ENCODE peak calls at places on chromosome X, in eight cellular contexts. D is right atrium auricular region, W is choroid plexus epithelial cell, L is colonic mucosa, K is right lobe of liver, T is IMR-90, Q is psoas muscle, I is thyroid gland. G is an unnamed sample.

GRCh38 chrX:103440621-103441020 is 64.3 kb downstream of the BEX3 start:
- DNase-seq in T (no peak), W (peak; percentile 44), L (no peak), K (no peak), Q (no peak), D (no peak), I (no peak), G (no peak)

GRCh38 chrX:108020631-108021030 is 24.2 kb upstream of the VSIG1 start:
- DNase-seq in I (no peak), D (no peak), T (peak; percentile 28), L (no peak), K (no peak), Q (no peak), W (peak; percentile 43), G (peak; percentile 31)

GRCh38 chrX:12360991-12361598 is 222.8 kb downstream of the FRMPD4 start:
- DNase-seq in Q (no peak), K (no peak), T (peak; percentile 49), L (no peak), W (no peak), I (no peak), D (no peak), G (peak; percentile 6)

GRCh38 chrX:150200820-150201287 is 162.3 kb upstream of the MAMLD1 start:
- DNase-seq in D (peak; percentile 84), K (no peak), L (no peak), Q (peak; percentile 75), T (peak; percentile 98), I (peak; percentile 8), W (peak; percentile 97), G (peak; percentile 98)

GRCh38 chrX:108439434-108439883 is at the start of gene COL4A5:
- DNase-seq in D (no peak), W (peak; percentile 93), K (no peak), I (peak; percentile 64), L (no peak), T (peak; percentile 80), Q (peak; percentile 61), G (peak; percentile 91)

GRCh38 chrX:10395179-10395578 is 225.2 kb downstream of the MID1 start:
- DNase-seq in D (no peak), Q (no peak), I (no peak), T (no peak), K (no peak), W (no peak), L (no peak), G (no peak)

GRCh38 chrX:46463682-46464081 is 81.5 kb downstream of the ZNF674 start:
- DNase-seq in K (no peak), D (no peak), W (no peak), Q (no peak), T (no peak), L (no peak), I (no peak), G (no peak)

GRCh38 chrX:18075603-18076002 is 145.1 kb downstream of the BEND2 start:
- DNase-seq in D (no peak), T (no peak), L (no peak), Q (no peak), K (no peak), I (no peak), W (no peak), G (no peak)

GRCh38 chrX:123324628-123325027 is 140.6 kb downstream of the GRIA3 start:
- DNase-seq in K (no peak), W (no peak), T (no peak), Q (no peak), I (no peak), L (no peak), D (no peak), G (peak; percentile 10)

GRCh38 chrX:66408507-66408906 is 230.4 kb downstream of the EDA2R start:
- DNase-seq in Q (no peak), D (no peak), T (no peak), I (no peak), K (no peak), L (no peak), W (no peak), G (no peak)

GRCh38 chrX:155956649-155957048 is 40.8 kb upstream of the IL9R start:
- DNase-seq in I (peak; percentile 28), W (peak; percentile 2), D (no peak), K (peak; percentile 57), T (no peak), L (no peak), Q (no peak), G (no peak)

GRCh38 chrX:19686876-19687275 is 171.6 kb upstream of the MAP3K15 start:
- DNase-seq in I (no peak), L (no peak), W (no peak), K (no peak), Q (no peak), D (no peak), T (no peak), G (no peak)

GRCh38 chrX:136170109-136170800 is 22.9 kb downstream of the FHL1 start:
- DNase-seq in W (peak; percentile 63), D (no peak), I (peak; percentile 28), T (peak; percentile 50), Q (peak; percentile 68), L (no peak), K (no peak), G (no peak)
- TF ChIP-seq CTCF in W (peak; percentile 53), D (peak; percentile 60), I (peak; percentile 30), T (peak; percentile 46), Q (peak; percentile 43), L (no peak), K (peak; percentile 29), G (no peak)

GRCh38 chrX:3962511-3963350 is 249.3 kb upstream of the PRKX start:
- DNase-seq in D (no peak), W (peak; percentile 30), Q (no peak), K (no peak), I (no peak), T (peak; percentile 16), L (no peak), G (peak; percentile 16)
- H3K4me3 ChIP-seq in D (no peak overlapping the region), W (no peak overlapping the region), Q (no peak overlapping the region), K (no peak overlapping the region), I (no peak overlapping the region), T (no peak overlapping the region), L (no peak overlapping the region), G (no peak overlapping the region)

GRCh38 chrX:13923845-13924244 is 105.8 kb downstream of the GEMIN8 start:
- DNase-seq in Q (no peak), W (no peak), I (no peak), D (no peak), L (no peak), K (no peak), T (no peak), G (peak; percentile 86)
- TF ChIP-seq CTCF in Q (no peak), W (no peak), I (no peak), D (no peak), L (no peak), K (no peak), T (no peak), G (peak; percentile 38)

DNA sequence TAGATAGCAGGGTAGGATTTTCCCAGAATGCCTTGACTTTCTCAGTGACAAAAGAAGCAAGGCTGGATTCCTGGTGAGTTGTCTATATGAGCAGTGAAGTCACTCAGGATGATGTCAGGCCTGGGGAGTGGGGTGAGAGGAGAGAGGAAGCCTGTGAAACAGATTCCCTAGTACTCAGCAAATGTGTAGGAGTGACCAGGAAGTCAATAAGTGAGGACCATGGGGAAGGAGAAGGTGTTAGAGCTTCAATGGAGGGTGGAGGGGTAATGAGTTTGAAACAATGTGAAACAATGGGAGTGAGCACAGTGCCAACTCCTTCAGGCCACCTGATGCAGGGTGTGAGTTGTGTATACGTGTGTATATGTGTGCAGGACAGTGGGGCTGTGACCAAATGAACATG is 2.4 kb upstream of the SLC9A6 start:
- DNase-seq in W (no peak), K (no peak), I (no peak), D (no peak), Q (no peak), L (no peak), T (peak; percentile 50), G (peak; percentile 46)
- H3K4me3 ChIP-seq in W (no peak overlapping the region), K (no peak overlapping the region), I (no peak overlapping the region), D (no peak overlapping the region), Q (no peak overlapping the region), L (no peak overlapping the region), T (no peak overlapping the region), G (no peak overlapping the region)

GRCh38 chrX:15567886-15568616 is 32.7 kb downstream of the ACE2 start:
- DNase-seq in W (peak; percentile 23), D (no peak), L (no peak), Q (no peak), K (no peak), I (no peak), T (no peak), G (peak; percentile 30)
- TF ChIP-seq CTCF in W (peak; percentile 40), D (no peak), L (no peak), Q (no peak), K (peak; percentile 30), I (peak; percentile 12), T (peak; percentile 34), G (peak; percentile 68)

G was measured in epithelial cell of esophagus.